ENCODE peak calls at places on chromosomes 6 and 20, in five cellular contexts. I is astrocyte of the hippocampus; T is stimulated activated CD4-positive, alpha-beta T cell treated with anti-CD3 and anti-CD28 coated beads, Interleukin-1b, Interleukin-23, amount 100 ng/mL, for 24 hours; E is substantia nigra; U is ACHN. H is an unnamed sample.

GRCh38 chr20:18686696-18687095 is 98.8 kb downstream of the DTD1 start:
- DNase-seq in E (no peak), T (no peak), U (no peak), I (no peak), H (no peak)

GRCh38 chr6:57261896-57262295 is 39.8 kb upstream of the RAB23 start:
- DNase-seq in T (no peak), U (no peak), I (peak; percentile 69), E (no peak), H (no peak)

GRCh38 chr20:63215101-63216040 is 560 bp downstream of the YTHDF1 start:
- DNase-seq in U (peak; percentile 72), E (peak; percentile 54), T (no peak), I (peak; percentile 78), H (peak; percentile 59)

GRCh38 chr6:10553869-10554268 is 32.7 kb downstream of the GCNT2 start:
- DNase-seq in T (no peak), I (no peak), U (no peak), E (no peak), H (no peak)

GRCh38 chr6:116282698-116283097 is 3.0 kb upstream of the TSPYL1 start:
- DNase-seq in I (no peak), U (no peak), E (no peak), T (no peak), H (no peak)

GRCh38 chr6:46015119-46015968 is at the start of gene CLIC5:
- DNase-seq in T (no peak), I (peak; percentile 26), U (no peak), E (no peak), H (no peak)

GRCh38 chr20:45835230-45836224 is 1.9 kb downstream of the SNX21 start:
- DNase-seq in I (peak; percentile 28), E (no peak), T (no peak), U (no peak), H (no peak)

GRCh38 chr6:134077301-134077700 is 24.9 kb upstream of the SLC2A12 start:
- DNase-seq in I (peak; percentile 78), T (no peak), E (no peak), U (no peak), H (peak; percentile 28)

GRCh38 chr6:56624046-56624727 is 18.5 kb downstream of the DST start:
- DNase-seq in I (no peak), T (no peak), U (peak; percentile 85), E (no peak), H (peak; percentile 90)

H was measured in renal cortical epithelial cell.